ENCODE peak calls at places on chromosomes 2 and 18, in ten cellular contexts. X is cardiac fibroblast; W is thyroid gland; M is Kasumi-1; D is spleen; E is stimulated activated CD8-positive, alpha-beta memory T cell treated with anti-CD3 and anti-CD28 coated beads, Interleukin-2, amount 100 ng/mL, for 1 hour; B is retina; I is choroid plexus epithelial cell; N is pancreas; Y is CD4-positive, alpha-beta T cell. J is an unnamed sample.

GRCh38 chr2:232533944-232534710 is 5.4 kb upstream of the CHRNG start:
- DNase-seq in B (no peak), E (no peak), N (no peak), W (no peak), Y (no peak), I (peak), X (peak), M (no peak), D (peak), J (no peak)

GRCh38 chr2:126932529-126932928 is 33.8 kb downstream of the TEX51 start:
- DNase-seq in N (no peak), M (no peak), E (no peak), I (no peak), B (no peak), D (no peak), W (no peak), X (peak), Y (no peak), J (no peak)

GRCh38 chr18:59516356-59517155 is 157.5 kb upstream of the LMAN1 start:
- DNase-seq in B (no peak), X (peak), E (no peak), D (no peak), I (peak), M (no peak), Y (no peak), W (peak), N (no peak), J (peak)

GRCh38 chr2:110829413-110830146 is 97.2 kb downstream of the ACOXL start:
- DNase-seq in X (no peak), B (no peak), N (no peak), W (no peak), I (no peak), M (no peak), Y (no peak), E (no peak), D (no peak), J (no peak)

GRCh38 chr2:205276071-205276777 is 406.1 kb upstream of the NRP2 start:
- DNase-seq in I (peak), N (no peak), Y (no peak), X (no peak), W (no peak), M (no peak), E (no peak), D (no peak), B (no peak), J (no peak)

GRCh38 chr2:176130153-176130916 is 830 bp downstream of the HOXD8 start:
- DNase-seq in B (peak), N (no peak), M (peak), I (no peak), Y (no peak), W (no peak), E (no peak), X (no peak), D (peak), J (no peak)

GRCh38 chr2:106011380-106011779 is 182.7 kb downstream of the UXS1 start:
- DNase-seq in N (no peak), B (no peak), E (no peak), D (no peak), Y (no peak), M (no peak), X (no peak), W (no peak), I (peak), J (no peak)

GRCh38 chr2:135952891-135953290 is 32.5 kb downstream of the DARS1 start:
- DNase-seq in B (no peak), M (no peak), Y (no peak), E (no peak), W (no peak), I (peak), N (no peak), D (no peak), X (no peak), J (no peak)

J was measured in lung.